ENCODE peak calls at places on chromosome 7, in eight cellular contexts. M, Y, O, U, R, I, B and Q are unnamed samples.

GRCh38 chr7:38630720-38631673 is at the start of gene AMPH:
- DNase-seq in O (no peak), I (no peak), Y (peak), R (peak), U (no peak), M (peak), B (peak), Q (peak)

GRCh38 chr7:35185908-35186731 is 67.8 kb downstream of the TBX20 start:
- DNase-seq in M (peak), R (peak), B (peak), Y (peak), O (peak), I (peak), U (no peak), Q (no peak)

GRCh38 chr7:2148189-2148588 is 84.6 kb downstream of the MAD1L1 start:
- DNase-seq in B (no peak), O (no peak), R (no peak), U (no peak), Y (no peak), I (no peak), M (no peak), Q (no peak)

GRCh38 chr7:64881461-64882287 is 21.4 kb upstream of the ZNF273 start:
- DNase-seq in U (no peak), I (no peak), Y (no peak), R (no peak), B (no peak), M (no peak), O (no peak), Q (no peak)

GRCh38 chr7:106104861-106105260 is 7.3 kb downstream of the SYPL1 start:
- DNase-seq in U (no peak), I (no peak), Y (no peak), B (no peak), M (no peak), R (no peak), O (no peak), Q (no peak)

GRCh38 chr7:33905389-33906032 is at the start of gene BMPER:
- DNase-seq in U (no peak), Y (peak), B (peak), R (peak), M (peak), I (no peak), O (peak), Q (no peak)

GRCh38 chr7:113768256-113768847 is 150.5 kb downstream of the PPP1R3A start:
- DNase-seq in O (no peak), I (no peak), Y (no peak), R (no peak), B (no peak), M (no peak), U (no peak), Q (no peak)

GRCh38 chr7:116840256-116840655 is 22.1 kb upstream of the CAPZA2 start:
- DNase-seq in U (no peak), B (no peak), I (no peak), R (no peak), Y (no peak), M (no peak), O (no peak), Q (no peak)

GRCh38 chr7:141979611-141980010 is 6.0 kb upstream of the TAS2R38 start:
- DNase-seq in R (no peak), Y (no peak), U (no peak), O (no peak), I (no peak), M (no peak), B (no peak), Q (no peak)

GRCh38 chr7:105849122-105849855 is 27.1 kb downstream of the ATXN7L1 start:
- DNase-seq in I (peak), U (no peak), O (no peak), B (no peak), Y (peak), M (no peak), R (no peak), Q (no peak)

GRCh38 chr7:51316262-51316665 is 345 bp downstream of the COBL start:
- DNase-seq in Y (peak), U (no peak), O (peak), I (no peak), R (peak), B (peak), M (no peak), Q (no peak)

GRCh38 chr7:7416031-7416968 is 119.4 kb downstream of the COL28A1 start:
- DNase-seq in M (no peak), Y (no peak), I (peak), U (no peak), B (no peak), O (peak), R (no peak), Q (no peak)

GRCh38 chr7:156665101-156665500 is 24.5 kb downstream of the RNF32 start:
- DNase-seq in O (no peak), U (no peak), B (no peak), M (peak), I (no peak), Y (no peak), R (no peak), Q (no peak)

GRCh38 chr7:134375206-134375605 is 58.5 kb upstream of the SLC35B4 start:
- DNase-seq in M (no peak), U (no peak), R (no peak), Y (no peak), I (no peak), O (no peak), B (no peak), Q (no peak)

GRCh38 chr7:74612015-74612829 is 45.3 kb upstream of the GTF2I start:
- DNase-seq in O (peak), R (no peak), I (no peak), B (peak), M (peak), Y (peak), U (no peak), Q (no peak)

GRCh38 chr7:74619235-74619860 is 38.2 kb upstream of the GTF2I start:
- DNase-seq in R (no peak), U (no peak), Y (no peak), M (peak), I (no peak), B (no peak), O (no peak), Q (no peak)

DNA sequence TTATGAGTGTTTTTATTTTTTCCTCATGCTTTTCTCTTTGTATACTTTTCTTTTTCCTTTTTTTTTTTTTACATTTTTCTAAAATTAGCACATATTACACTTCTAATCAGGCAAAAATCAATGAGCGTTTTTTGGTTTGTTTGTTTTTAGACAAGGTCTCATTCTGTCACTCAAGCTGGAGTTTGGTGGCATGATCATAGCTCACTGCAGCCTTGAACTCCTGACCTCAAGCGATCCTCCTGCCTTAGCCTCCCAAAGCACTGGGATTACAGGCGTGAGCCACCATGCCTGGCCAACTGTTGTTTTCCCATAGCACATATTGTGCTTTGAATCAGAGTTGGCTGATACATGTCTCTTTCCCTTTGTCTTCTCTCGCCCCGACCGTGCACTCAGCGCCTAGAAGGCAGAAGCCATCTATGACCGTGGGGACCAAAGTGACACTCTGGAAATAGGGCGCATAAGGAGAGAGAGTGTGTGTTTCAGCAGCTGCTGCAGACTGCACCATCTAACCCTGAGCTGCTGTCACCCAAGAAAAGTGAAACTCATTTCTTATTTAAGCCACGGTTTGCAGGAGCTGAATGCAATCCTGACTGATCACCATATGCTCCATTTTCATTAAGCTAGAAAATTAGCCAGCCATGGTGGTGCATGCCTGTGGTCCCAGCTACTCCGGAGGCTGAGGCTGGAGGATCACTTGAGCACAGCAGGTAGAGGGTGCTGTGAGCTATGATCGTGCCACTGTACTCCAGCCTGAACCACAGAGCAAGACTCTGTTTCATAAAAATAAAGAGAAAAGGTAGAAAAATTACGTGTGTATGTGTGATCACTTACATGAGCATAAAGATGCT is 41.4 kb upstream of the GTF2I start:
- DNase-seq in O (no peak), U (no peak), R (no peak), Y (no peak), I (no peak), B (peak), M (no peak), Q (no peak)
- TF ChIP-seq CTCF in O (no peak), U (no peak), R (no peak), Y (no peak), I (no peak), B (no peak), M (no peak), Q (no peak)

DNA sequence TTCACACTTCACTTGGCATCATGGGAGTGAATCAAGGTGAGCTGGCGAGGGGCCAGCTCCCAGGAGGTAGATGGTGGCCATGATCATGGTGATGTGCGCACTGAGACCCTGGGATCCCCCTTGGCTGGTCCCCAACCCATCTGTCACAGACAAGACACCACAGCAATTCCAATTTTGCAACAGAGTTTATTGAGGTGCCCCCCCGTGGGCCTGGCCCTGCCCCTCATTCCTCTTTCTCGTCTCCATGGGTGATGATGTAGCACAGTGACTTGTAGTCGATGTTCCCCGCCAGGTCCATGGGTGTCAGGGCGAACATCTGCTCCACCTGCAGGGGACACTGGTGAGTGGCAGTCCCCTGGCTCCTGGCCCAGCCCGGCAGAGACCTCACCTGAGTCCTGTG is 2.4 kb downstream of the MYL7 start:
- DNase-seq in R (no peak), M (peak), U (no peak), O (no peak), B (no peak), Y (no peak), I (no peak), Q (no peak)
- TF ChIP-seq CTCF in R (no peak), M (no peak), U (no peak), O (no peak), B (no peak), Y (no peak), I (no peak), Q (no peak)

GRCh38 chr7:11331128-11332102 is 357.7 kb downstream of the PHF14 start:
- DNase-seq in O (no peak), M (no peak), I (no peak), Y (no peak), R (no peak), U (no peak), B (no peak), Q (no peak)

GRCh38 chr7:11330208-11330607 is 356.5 kb downstream of the PHF14 start:
- DNase-seq in U (no peak), Y (no peak), R (no peak), M (no peak), O (no peak), I (no peak), B (no peak), Q (no peak)

GRCh38 chr7:11330717-11331116 is 357.0 kb downstream of the PHF14 start:
- DNase-seq in R (no peak), Y (no peak), M (no peak), B (no peak), U (no peak), O (no peak), I (no peak), Q (no peak)

GRCh38 chr7:11332186-11332864 is 358.7 kb downstream of the PHF14 start:
- DNase-seq in I (no peak), U (no peak), B (no peak), Y (no peak), M (no peak), R (no peak), O (no peak), Q (no peak)

GRCh38 chr7:11332865-11333228 is 359.2 kb downstream of the PHF14 start:
- DNase-seq in I (no peak), U (no peak), O (no peak), R (no peak), M (no peak), B (no peak), Y (no peak), Q (no peak)
- TF ChIP-seq CTCF in I (no peak), U (no peak), O (no peak), R (no peak), M (no peak), B (no peak), Y (no peak), Q (no peak)

GRCh38 chr7:29971566-29972314 is 17.9 kb downstream of the SCRN1 start:
- DNase-seq in I (no peak), R (no peak), M (no peak), Y (no peak), U (no peak), O (no peak), B (no peak), Q (no peak)

GRCh38 chr7:29972315-29972669 is 17.3 kb downstream of the SCRN1 start:
- DNase-seq in R (no peak), U (no peak), Y (no peak), M (no peak), B (no peak), I (no peak), O (no peak), Q (no peak)

GRCh38 chr7:29969706-29970105 is 19.9 kb downstream of the SCRN1 start:
- DNase-seq in R (no peak), Y (no peak), B (no peak), U (no peak), I (no peak), M (no peak), O (no peak), Q (no peak)

GRCh38 chr7:29970158-29970557 is 19.4 kb downstream of the SCRN1 start:
- DNase-seq in Y (no peak), U (no peak), M (no peak), R (no peak), B (no peak), I (no peak), O (no peak), Q (no peak)

DNA sequence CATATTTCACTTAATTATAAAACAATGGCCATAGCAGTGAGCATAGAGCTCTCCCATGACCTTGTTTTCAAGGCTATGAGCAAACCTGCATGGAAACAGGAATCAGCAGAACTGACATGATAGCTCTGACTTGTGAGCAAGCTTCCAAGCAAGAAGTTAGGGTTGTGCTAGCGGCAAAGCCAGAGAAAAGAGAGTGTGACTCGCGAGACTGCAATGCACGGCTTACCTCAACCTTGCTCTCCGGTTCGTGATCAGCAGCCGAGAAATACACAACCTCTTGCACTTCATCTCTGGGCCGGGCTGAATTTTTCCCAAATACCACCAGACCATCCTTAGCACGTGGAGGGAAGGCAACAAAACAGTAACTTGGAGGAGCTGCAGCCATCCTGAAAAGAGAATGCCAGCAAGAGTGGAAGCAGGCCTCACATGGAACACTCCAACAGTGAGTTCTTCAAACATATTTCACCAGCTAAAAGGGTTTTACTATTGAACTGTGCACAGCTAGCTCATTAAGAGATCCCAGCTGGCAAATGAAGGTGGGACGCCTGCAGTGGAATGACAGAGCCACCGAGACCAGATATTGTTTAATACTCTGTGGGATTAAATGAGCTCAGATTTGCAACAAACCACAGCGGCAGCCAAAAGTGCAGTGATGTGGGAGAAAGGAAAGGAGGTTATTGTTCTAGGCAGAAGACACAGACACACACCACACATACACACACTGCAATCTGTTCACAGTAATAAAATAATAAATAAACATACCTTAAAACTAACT is 20.7 kb downstream of the SCRN1 start:
- DNase-seq in I (peak), Y (no peak), U (no peak), M (no peak), B (no peak), R (no peak), O (no peak), Q (no peak)
- TF ChIP-seq CTCF in I (no peak), Y (no peak), U (no peak), M (no peak), B (no peak), R (no peak), O (no peak), Q (no peak)

DNA sequence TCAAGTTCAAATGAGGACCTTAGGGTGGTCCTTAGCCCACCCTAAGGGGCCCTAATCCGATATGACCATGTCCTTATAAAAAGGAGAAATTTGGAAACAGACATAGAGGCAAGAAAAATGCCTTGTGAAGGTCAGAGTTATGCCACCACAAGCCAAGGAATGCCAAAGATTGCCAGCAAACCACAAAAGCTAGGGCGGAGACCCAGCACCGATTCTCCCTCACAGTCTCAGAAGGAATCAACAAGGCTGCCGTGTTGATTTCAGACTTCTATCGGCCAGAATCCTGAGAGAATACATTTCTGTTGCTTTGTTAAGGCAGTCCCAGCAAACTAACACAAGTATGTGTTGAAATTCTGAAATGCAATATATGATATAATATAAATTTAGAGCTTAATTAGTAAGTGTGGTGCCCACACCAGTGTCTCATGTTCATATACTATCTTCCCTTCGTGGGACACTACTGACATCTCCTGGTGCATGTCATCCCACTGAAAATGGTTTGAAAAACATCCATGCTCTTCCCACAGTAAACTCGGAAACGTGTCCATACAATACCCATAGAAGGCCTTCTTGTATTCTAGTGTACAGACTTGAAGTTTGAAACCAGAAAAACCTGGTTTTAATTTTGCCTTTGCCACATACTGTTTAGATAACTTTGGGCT is 349.0 kb downstream of the TNS3 start:
- DNase-seq in U (no peak), B (no peak), M (no peak), I (no peak), O (no peak), R (no peak), Y (no peak), Q (no peak)
- TF ChIP-seq CTCF in U (peak), B (no peak), M (no peak), I (peak), O (no peak), R (no peak), Y (no peak), Q (peak)

GRCh38 chr7:85021090-85021704 is 165.7 kb downstream of the SEMA3D start:
- DNase-seq in R (no peak), O (no peak), I (no peak), U (no peak), B (no peak), Y (no peak), M (peak), Q (no peak)

GRCh38 chr7:85025312-85025756 is 161.5 kb downstream of the SEMA3D start:
- DNase-seq in I (no peak), Y (no peak), U (no peak), M (no peak), B (no peak), R (no peak), O (no peak), Q (peak)

GRCh38 chr7:85022064-85022697 is 164.7 kb downstream of the SEMA3D start:
- DNase-seq in R (no peak), U (no peak), Y (no peak), B (no peak), M (no peak), O (no peak), I (no peak), Q (no peak)

GRCh38 chr7:85019778-85020177 is 167.1 kb downstream of the SEMA3D start:
- DNase-seq in R (no peak), I (no peak), B (no peak), U (no peak), Y (no peak), M (no peak), O (no peak), Q (no peak)

DNA sequence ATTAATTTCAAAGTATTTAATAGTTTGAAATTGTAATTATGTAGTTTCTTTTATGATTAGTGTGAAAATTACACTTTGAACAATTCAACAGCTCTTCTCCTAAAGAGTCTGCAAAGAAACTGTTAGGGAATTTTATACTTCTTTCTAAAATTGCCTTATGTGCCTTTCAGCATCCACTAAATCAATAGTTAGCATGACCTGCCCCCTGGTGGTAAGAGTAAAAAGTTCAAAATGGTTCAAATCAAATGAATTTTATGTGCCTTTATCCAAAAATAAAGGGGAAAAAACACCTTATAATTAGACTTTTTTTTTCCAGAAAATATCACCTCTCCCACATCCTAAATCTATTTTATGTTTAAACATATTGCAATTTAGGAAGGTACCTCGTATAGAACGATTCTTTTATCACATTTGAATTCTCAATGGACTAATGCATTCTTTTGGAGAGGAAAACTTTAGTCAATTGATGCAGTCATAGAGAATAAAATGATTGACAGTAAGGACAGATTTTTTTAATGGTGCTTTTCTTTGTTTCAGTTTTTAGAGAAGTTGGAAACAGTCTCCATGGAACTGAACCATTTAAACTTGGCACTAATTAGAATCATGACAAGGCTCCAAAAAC is 163.7 kb downstream of the SEMA3D start:
- DNase-seq in Y (no peak), U (peak), R (peak), I (no peak), B (no peak), M (peak), O (peak), Q (no peak)
- TF ChIP-seq CTCF in Y (peak), U (peak), R (peak), I (peak), B (peak), M (peak), O (no peak), Q (peak)

GRCh38 chr7:31175672-31176071 is 123.6 kb downstream of the ADCYAP1R1 start:
- DNase-seq in B (no peak), U (no peak), R (no peak), M (no peak), I (no peak), Y (no peak), O (no peak), Q (no peak)
- TF ChIP-seq CTCF in B (peak), U (peak), R (peak), M (no peak), I (peak), Y (no peak), O (no peak), Q (peak)